ENCODE peak calls at places on chromosomes 12 and 14, in five cellular contexts. M is NB4; W is Peyer's patch; J is heart left ventricle; U is activated effector memory CD4-positive, alpha-beta T cell treated with Interleukin-2 at 50 U/mL for 16 hours. A is an unnamed sample.

GRCh38 chr14:38208825-38209562 is 1.3 kb downstream of the SSTR1 start:
- DNase-seq in M (no peak), W (peak; percentile 91), J (peak; percentile 20), U (no peak), A (no peak)

GRCh38 chr12:4177257-4177656 is 96.3 kb upstream of the CCND2 start:
- DNase-seq in M (peak; percentile 63), W (no peak), J (no peak), U (no peak), A (peak; percentile 24)

GRCh38 chr14:43949410-43949809 is 557.7 kb downstream of the FSCB start:
- DNase-seq in M (no peak), W (no peak), J (no peak), U (no peak), A (no peak)

GRCh38 chr12:117685115-117685926 is 283.5 kb downstream of the KSR2 start:
- DNase-seq in M (peak; percentile 36), W (peak; percentile 67), J (no peak), U (no peak), A (no peak)

GRCh38 chr12:45671254-45671653 is 58.3 kb upstream of the ARID2 start:
- DNase-seq in M (no peak), W (no peak), J (peak; percentile 26), U (no peak), A (no peak)

GRCh38 chr12:115897718-115898117 is 379.8 kb downstream of the MED13L start:
- DNase-seq in M (no peak), W (no peak), J (no peak), U (no peak), A (no peak)

GRCh38 chr12:123057505-123058265 is 77.2 kb downstream of the ARL6IP4 start:
- DNase-seq in M (no peak), W (no peak), J (no peak), U (no peak), A (no peak)

GRCh38 chr14:20848955-20849570 is 42.1 kb upstream of the RNASE3 start:
- DNase-seq in M (no peak), W (no peak), J (no peak), U (no peak), A (no peak)

GRCh38 chr12:50222275-50222783 is 55.2 kb upstream of the CERS5 start:
- DNase-seq in M (peak; percentile 68), W (no peak), J (peak; percentile 56), U (peak; percentile 5), A (peak; percentile 49)

GRCh38 chr12:5000204-5000603 is 43.5 kb upstream of the KCNA5 start:
- DNase-seq in M (no peak), W (no peak), J (no peak), U (no peak), A (no peak)

GRCh38 chr12:1838223-1838993 is 18.0 kb downstream of the LRTM2 start:
- DNase-seq in M (peak; percentile 56), W (peak; percentile 29), J (no peak), U (no peak), A (no peak)

GRCh38 chr14:105499256-105500035 is 8.4 kb downstream of the TEDC1 start:
- DNase-seq in M (no peak), W (no peak), J (peak; percentile 23), U (no peak), A (no peak)

GRCh38 chr12:65335021-65335714 is 56.7 kb downstream of the MSRB3 start:
- DNase-seq in M (peak; percentile 43), W (no peak), J (peak; percentile 27), U (no peak), A (peak; percentile 21)

GRCh38 chr12:31035944-31036665 is 37.6 kb upstream of the DDX11 start:
- DNase-seq in M (no peak), W (no peak), J (no peak), U (no peak), A (no peak)

GRCh38 chr12:131096681-131097181 is 143.0 kb downstream of the ADGRD1 start:
- DNase-seq in M (no peak), W (peak; percentile 35), J (peak; percentile 16), U (no peak), A (no peak)

GRCh38 chr14:100529561-100530031 is 57.6 kb downstream of the BEGAIN start:
- DNase-seq in M (no peak), W (peak; percentile 44), J (no peak), U (no peak), A (no peak)